ENCODE peak calls at places on chromosomes 12 and 14, in ten cellular contexts. K is colonic mucosa; C is CD8-positive, alpha-beta T cell; I is adrenal gland; U is stomach; R is mucosa of descending colon; J is MM.1S; L is thoracic aorta; S is heart right ventricle; Q is right cardiac atrium. W is an unnamed sample.
A peak's percentile ranks its signal among the peaks of the same experiment; 100 is the strongest.

GRCh38 chr14:36942522-36943245 is 229.7 kb downstream of the SLC25A21 start:
- DNase-seq in R (no peak), Q (no peak), S (no peak), I (no peak), U (no peak), J (no peak), K (no peak), C (no peak), L (no peak), W (no peak)

GRCh38 chr12:873954-874353 is 75.5 kb downstream of the RAD52 start:
- DNase-seq in K (no peak), U (no peak), Q (no peak), R (no peak), J (no peak), I (peak; percentile 72), S (no peak), C (no peak), L (no peak), W (no peak)

GRCh38 chr12:58943079-58943478 is 22.8 kb upstream of the LRIG3 start:
- DNase-seq in R (no peak), Q (no peak), C (no peak), I (no peak), L (no peak), K (no peak), J (no peak), U (no peak), S (no peak), W (no peak)

GRCh38 chr14:31239673-31240072 is 32.1 kb upstream of the HECTD1 start:
- DNase-seq in U (no peak), R (no peak), S (no peak), C (no peak), K (peak; percentile 4), Q (no peak), J (no peak), I (no peak), L (no peak), W (no peak)

GRCh38 chr12:42823679-42824078 is 234.1 kb upstream of the PRICKLE1 start:
- DNase-seq in K (no peak), L (no peak), C (no peak), Q (no peak), I (no peak), R (no peak), J (no peak), U (no peak), S (no peak), W (no peak)

GRCh38 chr14:73003688-73004087 is 23.2 kb downstream of the ZFYVE1 start:
- DNase-seq in C (no peak), Q (no peak), K (no peak), L (no peak), U (no peak), S (no peak), J (no peak), I (no peak), R (no peak), W (no peak)

GRCh38 chr12:6450869-6451347 is 934 bp upstream of the TAPBPL start:
- DNase-seq in K (peak; percentile 59), I (no peak), R (no peak), U (no peak), Q (no peak), L (no peak), J (no peak), C (no peak), S (no peak), W (peak; percentile 87)

GRCh38 chr12:89064780-89065179 is 287.5 kb downstream of the DUSP6 start:
- DNase-seq in I (no peak), K (no peak), U (no peak), S (no peak), J (no peak), R (no peak), L (no peak), Q (no peak), C (no peak), W (no peak)

GRCh38 chr12:57040750-57041149 is 9.2 kb downstream of the MYO1A start:
- DNase-seq in L (no peak), C (no peak), J (no peak), U (no peak), S (no peak), Q (no peak), I (no peak), K (no peak), R (no peak), W (no peak)

GRCh38 chr14:69715725-69716482 is 51.0 kb upstream of the SRSF5 start:
- DNase-seq in C (no peak), S (peak; percentile 79), I (peak; percentile 87), J (no peak), R (peak; percentile 53), K (peak; percentile 65), U (peak; percentile 73), L (peak; percentile 60), Q (peak; percentile 78), W (peak; percentile 86)

GRCh38 chr12:107429006-107429698 is 256.4 kb upstream of the PWP1 start:
- DNase-seq in C (no peak), U (peak; percentile 31), J (no peak), K (peak; percentile 23), L (no peak), I (no peak), Q (no peak), S (no peak), R (no peak), W (no peak)

GRCh38 chr14:90510208-90510607 is 113.4 kb downstream of the CALM1 start:
- DNase-seq in Q (peak; percentile 91), K (peak; percentile 86), R (peak; percentile 80), J (no peak), I (peak; percentile 60), U (peak; percentile 88), L (no peak), S (no peak), C (no peak), W (peak; percentile 61)

GRCh38 chr12:97313471-97314190 is 149.0 kb upstream of the RMST start:
- DNase-seq in I (no peak), R (no peak), C (no peak), L (no peak), U (no peak), K (no peak), S (no peak), Q (no peak), J (no peak), W (no peak)

GRCh38 chr14:58772061-58772604 is 134.4 kb downstream of the DACT1 start:
- DNase-seq in J (no peak), Q (no peak), K (no peak), U (no peak), C (no peak), I (no peak), L (no peak), R (no peak), S (no peak), W (no peak)

GRCh38 chr14:95611293-95611880 is 74.8 kb upstream of the TCL1B start:
- DNase-seq in I (no peak), Q (no peak), K (no peak), C (no peak), L (no peak), U (no peak), R (no peak), S (no peak), J (no peak), W (no peak)

GRCh38 chr12:51383281-51383905 is 7.8 kb downstream of the GALNT6 start:
- DNase-seq in J (peak; percentile 61), I (no peak), K (no peak), S (no peak), U (no peak), C (no peak), L (no peak), R (no peak), Q (no peak), W (no peak)

GRCh38 chr12:51379571-51379970 is 11.6 kb downstream of the GALNT6 start:
- DNase-seq in K (no peak), S (no peak), U (no peak), I (no peak), C (no peak), J (no peak), Q (no peak), L (no peak), R (no peak), W (no peak)

GRCh38 chr12:51378749-51379148 is 12.5 kb downstream of the GALNT6 start:
- DNase-seq in U (no peak), K (no peak), S (no peak), J (peak; percentile 27), R (no peak), L (no peak), C (no peak), I (no peak), Q (no peak), W (no peak)

GRCh38 chr12:51381226-51382079 is 9.8 kb downstream of the GALNT6 start:
- DNase-seq in C (no peak), Q (no peak), S (peak; percentile 12), R (no peak), U (no peak), L (no peak), K (no peak), J (no peak), I (no peak), W (peak; percentile 52)

GRCh38 chr12:51382173-51382572 is 9.0 kb downstream of the GALNT6 start:
- DNase-seq in K (no peak), U (no peak), L (no peak), R (no peak), S (no peak), I (no peak), J (no peak), Q (no peak), C (no peak), W (no peak)
- H3K4me1 ChIP-seq in K (no peaks in the 10 kb centered on the region), U (peaks cover 2% of the 10 kb centered on the region), L (no peaks in the 10 kb centered on the region), R (no peaks in the 10 kb centered on the region), S (no peaks in the 10 kb centered on the region), I (no peaks in the 10 kb centered on the region), J (peaks cover 19% of the 10 kb centered on the region), Q (no peaks in the 10 kb centered on the region), C (peaks cover 33% of the 10 kb centered on the region), W (no peaks in the 10 kb centered on the region)

DNA sequence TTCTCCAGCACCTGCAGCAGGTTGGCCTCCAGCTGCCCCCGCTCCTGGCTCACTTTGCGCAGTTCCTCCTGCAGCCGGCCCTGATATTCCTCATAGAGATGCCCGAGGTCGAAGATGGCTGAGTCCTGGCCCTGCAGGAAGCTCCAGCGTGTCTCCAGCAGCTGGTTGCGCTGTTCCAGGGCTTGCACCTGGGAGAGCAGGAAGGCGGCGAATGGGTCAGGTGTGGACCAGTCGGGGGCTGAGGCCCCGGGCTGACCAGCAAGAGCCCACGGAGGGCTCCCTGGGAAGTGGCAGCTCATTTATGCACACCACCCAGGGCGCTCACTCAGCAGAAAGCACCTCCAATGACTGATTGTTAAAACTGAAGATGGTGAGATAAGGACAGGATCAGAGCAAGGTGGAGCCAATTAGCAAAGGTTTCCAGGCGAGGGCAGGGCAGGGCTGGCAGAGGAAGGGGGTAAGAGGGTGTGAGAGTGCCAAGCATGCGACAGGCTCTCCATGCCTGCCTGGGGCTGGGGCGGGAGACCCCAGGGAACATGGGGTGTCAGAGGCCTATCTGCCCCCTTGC is 6.3 kb downstream of the KRT80 start:
- DNase-seq in C (no peak), K (no peak), I (no peak), U (no peak), S (no peak), Q (no peak), J (no peak), L (no peak), R (no peak), W (peak; percentile 27)
- H3K4me1 ChIP-seq in C (no peaks in the 10 kb centered on the region), K (no peaks in the 10 kb centered on the region), I (peaks cover 16% of the 10 kb centered on the region), U (peaks cover 45% of the 10 kb centered on the region), S (peaks cover 38% of the 10 kb centered on the region), Q (no peaks in the 10 kb centered on the region), J (peaks cover 4% of the 10 kb centered on the region), L (peaks cover 15% of the 10 kb centered on the region), R (no peaks in the 10 kb centered on the region), W (peaks cover 57% of the 10 kb centered on the region)

GRCh38 chr12:130619378-130619970 is 96.6 kb downstream of the RIMBP2 start:
- DNase-seq in Q (no peak), J (no peak), R (no peak), U (no peak), S (no peak), I (peak; percentile 86), C (no peak), L (no peak), K (no peak), W (no peak)
- H3K4me1 ChIP-seq in Q (no peaks in the 10 kb centered on the region), J (no peaks in the 10 kb centered on the region), R (no peaks in the 10 kb centered on the region), U (no peaks in the 10 kb centered on the region), S (no peaks in the 10 kb centered on the region), I (no peaks in the 10 kb centered on the region), C (no peaks in the 10 kb centered on the region), L (no peaks in the 10 kb centered on the region), K (no peaks in the 10 kb centered on the region), W (no peaks in the 10 kb centered on the region)

GRCh38 chr12:65670775-65671174 is 153.5 kb upstream of the HMGA2 start:
- DNase-seq in Q (no peak), J (no peak), I (no peak), S (no peak), U (no peak), L (no peak), K (no peak), R (no peak), C (no peak), W (no peak)
- H3K4me1 ChIP-seq in Q (no peaks in the 10 kb centered on the region), J (peaks cover 7% of the 10 kb centered on the region), I (no peaks in the 10 kb centered on the region), S (no peaks in the 10 kb centered on the region), U (no peaks in the 10 kb centered on the region), L (no peaks in the 10 kb centered on the region), K (no peaks in the 10 kb centered on the region), R (peaks cover 2% of the 10 kb centered on the region), C (no peaks in the 10 kb centered on the region), W (peaks cover 74% of the 10 kb centered on the region)